ENCODE peak calls at places on chromosome 20, in ten cellular contexts. One of them, this sample, is unnamed.

GRCh38 chr20:58128635-58129625 is 99.5 kb downstream of the ANKRD60 start:
- DNase-seq in colonic mucosa: no peak
- DNase-seq in psoas muscle: no peak
- DNase-seq in prostate gland: no peak
- DNase-seq in brain microvascular endothelial cell: no peak
- DNase-seq in tibial nerve: no peak
- DNase-seq in uterus: no peak
- DNase-seq in CD8-positive, alpha-beta T cell: no peak
- DNase-seq in Panc1: no peak
- DNase-seq in IMR-90: no peak
- DNase-seq in this sample: no peak

GRCh38 chr20:23018941-23019340 is 16.2 kb upstream of the SSTR4 start:
- DNase-seq in uterus: no peak
- DNase-seq in colonic mucosa: no peak
- DNase-seq in brain microvascular endothelial cell: no peak
- DNase-seq in IMR-90: no peak
- DNase-seq in Panc1: no peak
- DNase-seq in prostate gland: no peak
- DNase-seq in psoas muscle: no peak
- DNase-seq in tibial nerve: no peak
- DNase-seq in CD8-positive, alpha-beta T cell: no peak
- DNase-seq in this sample: no peak

GRCh38 chr20:16350465-16350864 is 222.8 kb downstream of the KIF16B start:
- DNase-seq in colonic mucosa: no peak
- DNase-seq in psoas muscle: peak; percentile 30
- DNase-seq in CD8-positive, alpha-beta T cell: no peak
- DNase-seq in IMR-90: peak; percentile 50
- DNase-seq in prostate gland: no peak
- DNase-seq in Panc1: peak; percentile 10
- DNase-seq in uterus: no peak
- DNase-seq in tibial nerve: no peak
- DNase-seq in brain microvascular endothelial cell: peak; percentile 42
- DNase-seq in this sample: no peak

GRCh38 chr20:37565134-37565811 is 37.6 kb upstream of the BLCAP start:
- DNase-seq in Panc1: no peak
- DNase-seq in IMR-90: no peak
- DNase-seq in psoas muscle: no peak
- DNase-seq in uterus: no peak
- DNase-seq in prostate gland: no peak
- DNase-seq in brain microvascular endothelial cell: no peak
- DNase-seq in colonic mucosa: no peak
- DNase-seq in tibial nerve: no peak
- DNase-seq in CD8-positive, alpha-beta T cell: no peak
- DNase-seq in this sample: no peak

GRCh38 chr20:17594443-17594842 is 24.6 kb downstream of the DSTN start:
- DNase-seq in colonic mucosa: no peak
- DNase-seq in Panc1: no peak
- DNase-seq in psoas muscle: no peak
- DNase-seq in prostate gland: peak; percentile 93
- DNase-seq in brain microvascular endothelial cell: peak; percentile 70
- DNase-seq in uterus: no peak
- DNase-seq in CD8-positive, alpha-beta T cell: no peak
- DNase-seq in tibial nerve: no peak
- DNase-seq in IMR-90: peak; percentile 87
- DNase-seq in this sample: peak; percentile 80

GRCh38 chr20:51985013-51985415 is 182.7 kb upstream of the SALL4 start:
- DNase-seq in prostate gland: no peak
- DNase-seq in brain microvascular endothelial cell: peak; percentile 85
- DNase-seq in uterus: no peak
- DNase-seq in tibial nerve: peak; percentile 35
- DNase-seq in IMR-90: peak; percentile 96
- DNase-seq in psoas muscle: no peak
- DNase-seq in Panc1: peak; percentile 54
- DNase-seq in CD8-positive, alpha-beta T cell: no peak
- DNase-seq in colonic mucosa: no peak
- DNase-seq in this sample: no peak

GRCh38 chr20:35776513-35777101 is 4.8 kb downstream of the PHF20 start:
- DNase-seq in Panc1: no peak
- DNase-seq in CD8-positive, alpha-beta T cell: no peak
- DNase-seq in prostate gland: peak; percentile 75
- DNase-seq in brain microvascular endothelial cell: peak; percentile 52
- DNase-seq in psoas muscle: peak; percentile 64
- DNase-seq in tibial nerve: peak; percentile 81
- DNase-seq in colonic mucosa: peak; percentile 65
- DNase-seq in uterus: peak; percentile 51
- DNase-seq in IMR-90: peak; percentile 55
- DNase-seq in this sample: no peak

GRCh38 chr20:48530957-48531356 is 296.8 kb downstream of the PREX1 start:
- DNase-seq in Panc1: no peak
- DNase-seq in prostate gland: no peak
- DNase-seq in colonic mucosa: no peak
- DNase-seq in psoas muscle: no peak
- DNase-seq in uterus: no peak
- DNase-seq in tibial nerve: no peak
- DNase-seq in brain microvascular endothelial cell: no peak
- DNase-seq in IMR-90: no peak
- DNase-seq in CD8-positive, alpha-beta T cell: no peak
- DNase-seq in this sample: no peak

GRCh38 chr20:41905186-41905585 is 287.0 kb upstream of the CHD6 start:
- DNase-seq in psoas muscle: no peak
- DNase-seq in CD8-positive, alpha-beta T cell: no peak
- DNase-seq in brain microvascular endothelial cell: no peak
- DNase-seq in Panc1: no peak
- DNase-seq in tibial nerve: no peak
- DNase-seq in IMR-90: no peak
- DNase-seq in uterus: no peak
- DNase-seq in prostate gland: no peak
- DNase-seq in colonic mucosa: no peak
- DNase-seq in this sample: no peak

GRCh38 chr20:20786428-20786827 is 74.0 kb upstream of the RALGAPA2 start:
- DNase-seq in brain microvascular endothelial cell: no peak
- DNase-seq in CD8-positive, alpha-beta T cell: no peak
- DNase-seq in tibial nerve: peak; percentile 24
- DNase-seq in uterus: no peak
- DNase-seq in prostate gland: no peak
- DNase-seq in psoas muscle: no peak
- DNase-seq in colonic mucosa: no peak
- DNase-seq in IMR-90: no peak
- DNase-seq in Panc1: no peak
- DNase-seq in this sample: peak; percentile 41

DNA sequence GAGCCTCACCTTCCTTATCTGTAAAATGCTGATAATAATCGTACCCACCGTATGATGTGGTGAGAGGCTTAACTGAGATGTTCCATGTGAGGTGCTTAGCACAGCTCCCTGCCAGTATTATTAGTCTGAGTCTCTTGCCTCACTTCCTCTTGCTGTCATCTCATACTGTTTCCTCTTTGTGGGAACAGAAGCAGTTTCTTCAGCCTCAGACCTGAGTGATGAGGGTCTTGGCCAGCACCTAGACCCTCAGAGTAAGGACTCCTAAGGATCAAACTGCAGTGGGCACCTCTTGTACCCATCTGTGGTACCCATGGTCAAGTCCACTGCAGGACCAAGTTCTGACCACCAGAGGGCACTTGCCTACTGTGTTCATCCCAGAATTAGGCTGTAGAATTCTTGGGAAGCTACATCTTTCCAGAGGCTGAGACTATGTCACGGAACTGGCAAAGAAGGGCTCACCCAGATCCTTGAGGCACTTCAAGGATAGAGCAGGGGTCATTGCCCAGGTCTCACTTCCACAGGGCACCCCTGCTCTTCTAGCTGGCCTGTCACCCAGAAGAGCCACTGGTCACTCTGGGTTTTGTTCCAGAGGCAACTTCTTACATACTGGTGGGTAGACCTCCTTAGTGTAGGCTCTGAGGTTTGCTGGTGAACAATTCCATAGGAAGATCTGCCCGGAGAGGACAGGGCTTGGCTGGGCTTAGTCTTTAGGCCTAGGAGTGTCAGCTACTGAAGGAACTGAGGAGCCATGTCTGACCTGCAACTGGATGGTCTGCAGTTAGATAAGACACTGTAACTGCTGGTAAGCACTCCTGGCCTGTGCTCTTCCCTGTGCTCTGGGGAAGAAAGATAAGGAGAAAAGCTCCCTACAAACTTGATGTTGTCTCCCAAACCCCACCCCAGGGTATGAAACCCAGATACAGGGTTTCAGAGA is 20.6 kb upstream of the SGK2 start:
- DNase-seq in prostate gland: peak; percentile 38
- DNase-seq in psoas muscle: peak; percentile 56
- DNase-seq in colonic mucosa: peak; percentile 80
- DNase-seq in CD8-positive, alpha-beta T cell: peak; percentile 62
- DNase-seq in uterus: peak; percentile 44
- DNase-seq in Panc1: peak; percentile 60
- DNase-seq in tibial nerve: peak; percentile 85
- DNase-seq in IMR-90: peak; percentile 60
- DNase-seq in brain microvascular endothelial cell: peak; percentile 70
- DNase-seq in this sample: peak; percentile 51
- TF ChIP-seq CTCF in prostate gland: peak; percentile 81
- TF ChIP-seq CTCF in psoas muscle: peak; percentile 89
- TF ChIP-seq CTCF in colonic mucosa: peak; percentile 95
- TF ChIP-seq CTCF in CD8-positive, alpha-beta T cell: peak; percentile 64
- TF ChIP-seq CTCF in uterus: peak; percentile 71
- TF ChIP-seq CTCF in Panc1: peak; percentile 94
- TF ChIP-seq CTCF in tibial nerve: peak; percentile 81
- TF ChIP-seq CTCF in IMR-90: peak; percentile 88
- TF ChIP-seq CTCF in brain microvascular endothelial cell: peak; percentile 93
- TF ChIP-seq CTCF in this sample: peak; percentile 73

GRCh38 chr20:60823001-60823649 is 428.9 kb upstream of the CDH4 start:
- DNase-seq in uterus: no peak
- DNase-seq in CD8-positive, alpha-beta T cell: no peak
- DNase-seq in colonic mucosa: no peak
- DNase-seq in IMR-90: no peak
- DNase-seq in prostate gland: no peak
- DNase-seq in tibial nerve: peak; percentile 28
- DNase-seq in brain microvascular endothelial cell: no peak
- DNase-seq in psoas muscle: no peak
- DNase-seq in Panc1: no peak
- DNase-seq in this sample: no peak

GRCh38 chr20:60816901-60817300 is 435.2 kb upstream of the CDH4 start:
- DNase-seq in CD8-positive, alpha-beta T cell: no peak
- DNase-seq in IMR-90: no peak
- DNase-seq in prostate gland: no peak
- DNase-seq in brain microvascular endothelial cell: no peak
- DNase-seq in uterus: no peak
- DNase-seq in tibial nerve: no peak
- DNase-seq in colonic mucosa: no peak
- DNase-seq in Panc1: no peak
- DNase-seq in psoas muscle: no peak
- DNase-seq in this sample: no peak

GRCh38 chr20:60819511-60819910 is 432.6 kb upstream of the CDH4 start:
- DNase-seq in psoas muscle: no peak
- DNase-seq in tibial nerve: no peak
- DNase-seq in IMR-90: no peak
- DNase-seq in colonic mucosa: no peak
- DNase-seq in uterus: no peak
- DNase-seq in Panc1: no peak
- DNase-seq in CD8-positive, alpha-beta T cell: no peak
- DNase-seq in prostate gland: no peak
- DNase-seq in brain microvascular endothelial cell: no peak
- DNase-seq in this sample: no peak

GRCh38 chr20:60820149-60820548 is 431.9 kb upstream of the CDH4 start:
- DNase-seq in CD8-positive, alpha-beta T cell: no peak
- DNase-seq in Panc1: no peak
- DNase-seq in colonic mucosa: no peak
- DNase-seq in brain microvascular endothelial cell: no peak
- DNase-seq in prostate gland: no peak
- DNase-seq in uterus: no peak
- DNase-seq in tibial nerve: no peak
- DNase-seq in IMR-90: no peak
- DNase-seq in psoas muscle: no peak
- DNase-seq in this sample: no peak

GRCh38 chr20:60820918-60821317 is 431.1 kb upstream of the CDH4 start:
- DNase-seq in CD8-positive, alpha-beta T cell: no peak
- DNase-seq in colonic mucosa: no peak
- DNase-seq in IMR-90: no peak
- DNase-seq in Panc1: no peak
- DNase-seq in prostate gland: no peak
- DNase-seq in uterus: no peak
- DNase-seq in psoas muscle: no peak
- DNase-seq in tibial nerve: no peak
- DNase-seq in brain microvascular endothelial cell: no peak
- DNase-seq in this sample: no peak
- H3K27ac ChIP-seq in CD8-positive, alpha-beta T cell: no peak overlapping the region
- H3K27ac ChIP-seq in colonic mucosa: no peak overlapping the region
- H3K27ac ChIP-seq in IMR-90: no peak overlapping the region
- H3K27ac ChIP-seq in Panc1: no peak overlapping the region
- H3K27ac ChIP-seq in prostate gland: no peak overlapping the region
- H3K27ac ChIP-seq in uterus: no peak overlapping the region
- H3K27ac ChIP-seq in psoas muscle: no peak overlapping the region
- H3K27ac ChIP-seq in tibial nerve: no peak overlapping the region
- H3K27ac ChIP-seq in brain microvascular endothelial cell: no peak overlapping the region
- H3K27ac ChIP-seq in this sample: no peak overlapping the region

DNA sequence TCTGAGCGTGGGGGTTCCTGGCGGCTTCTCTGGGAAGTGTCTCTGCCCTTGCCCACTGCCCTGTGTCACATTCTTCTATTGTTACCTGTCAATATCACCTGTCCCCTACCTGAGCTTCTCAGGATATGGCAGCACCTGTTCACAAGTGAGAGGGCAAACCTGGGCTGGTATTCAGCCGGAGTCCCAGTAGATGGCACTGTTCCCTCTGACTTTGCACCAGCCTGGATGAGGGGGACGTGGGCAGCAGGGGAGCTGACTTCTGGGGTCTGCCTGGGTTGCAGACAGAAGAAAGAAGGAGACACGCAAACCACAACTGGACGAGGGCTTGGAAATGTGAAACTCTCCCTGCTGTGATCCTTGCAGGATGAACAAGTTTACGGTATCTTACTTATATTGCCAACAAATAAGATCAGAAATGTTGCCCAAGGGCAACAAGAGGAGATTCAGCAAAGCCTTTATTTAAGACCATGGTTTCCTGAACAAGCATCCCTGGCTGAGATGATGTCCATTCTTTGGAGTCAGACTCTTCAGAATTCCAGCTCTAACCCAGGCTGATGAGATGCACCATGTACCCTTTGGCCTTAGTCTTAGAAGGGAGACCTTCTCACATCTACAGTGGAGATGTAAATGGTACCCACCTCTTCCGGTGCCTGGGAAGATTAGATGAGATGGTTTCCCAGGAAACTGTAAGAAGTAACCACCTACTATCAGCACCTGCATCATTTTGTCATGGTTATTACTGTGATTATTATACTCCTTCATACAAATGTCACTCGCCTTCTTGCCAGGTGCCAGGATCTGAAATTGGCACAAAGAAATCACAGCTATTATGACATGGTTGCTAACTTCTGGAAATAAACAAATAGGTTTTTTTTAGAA is 400.0 kb upstream of the CDH4 start:
- DNase-seq in IMR-90: no peak
- DNase-seq in Panc1: no peak
- DNase-seq in psoas muscle: no peak
- DNase-seq in uterus: no peak
- DNase-seq in tibial nerve: no peak
- DNase-seq in prostate gland: no peak
- DNase-seq in colonic mucosa: no peak
- DNase-seq in CD8-positive, alpha-beta T cell: no peak
- DNase-seq in brain microvascular endothelial cell: no peak
- DNase-seq in this sample: no peak
- TF ChIP-seq CTCF in IMR-90: peak; percentile 25
- TF ChIP-seq CTCF in Panc1: peak; percentile 65
- TF ChIP-seq CTCF in psoas muscle: no peak
- TF ChIP-seq CTCF in uterus: no peak
- TF ChIP-seq CTCF in tibial nerve: no peak
- TF ChIP-seq CTCF in prostate gland: peak; percentile 17
- TF ChIP-seq CTCF in colonic mucosa: no peak
- TF ChIP-seq CTCF in CD8-positive, alpha-beta T cell: no peak
- TF ChIP-seq CTCF in brain microvascular endothelial cell: peak; percentile 73
- TF ChIP-seq CTCF in this sample: no peak

GRCh38 chr20:47309806-47310426 is 46.6 kb downstream of the ZMYND8 start:
- DNase-seq in brain microvascular endothelial cell: no peak
- DNase-seq in CD8-positive, alpha-beta T cell: no peak
- DNase-seq in colonic mucosa: no peak
- DNase-seq in psoas muscle: no peak
- DNase-seq in Panc1: no peak
- DNase-seq in tibial nerve: no peak
- DNase-seq in uterus: no peak
- DNase-seq in IMR-90: no peak
- DNase-seq in prostate gland: peak; percentile 57
- DNase-seq in this sample: no peak
- H3K27ac ChIP-seq in brain microvascular endothelial cell: peak overlapping the region; percentile 13
- H3K27ac ChIP-seq in CD8-positive, alpha-beta T cell: no peak overlapping the region
- H3K27ac ChIP-seq in colonic mucosa: no peak overlapping the region
- H3K27ac ChIP-seq in psoas muscle: peak overlapping the region; percentile 50
- H3K27ac ChIP-seq in Panc1: peak overlapping the region; percentile 77
- H3K27ac ChIP-seq in tibial nerve: peak overlapping the region; percentile 70
- H3K27ac ChIP-seq in uterus: no peak overlapping the region
- H3K27ac ChIP-seq in IMR-90: no peak overlapping the region
- H3K27ac ChIP-seq in prostate gland: peak overlapping the region; percentile 67
- H3K27ac ChIP-seq in this sample: peak overlapping the region; percentile 56